ENCODE peak calls at places on chromosome 16, in five cellular contexts. L, M, T, I and O are unnamed samples.

GRCh38 chr16:14354561-14355351 is 275.3 kb downstream of the PARN start:
- DNase-seq in L (peak; percentile 29), M (no peak), I (no peak), T (no peak), O (peak; percentile 77)

GRCh38 chr16:52455549-52456277 is 91.2 kb downstream of the TOX3 start:
- DNase-seq in I (no peak), M (no peak), T (no peak), L (no peak), O (no peak)

GRCh38 chr16:81524382-81524781 is 79.8 kb downstream of the CMIP start:
- DNase-seq in T (no peak), M (no peak), I (no peak), L (no peak), O (no peak)

GRCh38 chr16:82062645-82063058 is 27.6 kb downstream of the HSD17B2 start:
- DNase-seq in L (no peak), T (no peak), M (no peak), I (peak; percentile 59), O (no peak)

GRCh38 chr16:86668136-86668535 is 89.8 kb downstream of the FOXL1 start:
- DNase-seq in I (peak; percentile 72), T (no peak), L (peak; percentile 41), M (peak; percentile 81), O (no peak)

GRCh38 chr16:86886651-86887050 is 308.3 kb downstream of the FOXL1 start:
- DNase-seq in M (no peak), I (no peak), T (no peak), L (no peak), O (no peak)

GRCh38 chr16:81997738-81998137 is 13.5 kb downstream of the SDR42E1 start:
- DNase-seq in I (peak; percentile 54), M (peak; percentile 84), L (peak; percentile 32), T (no peak), O (no peak)

GRCh38 chr16:7713244-7713643 is 380.6 kb downstream of the RBFOX1 start:
- DNase-seq in L (no peak), T (no peak), M (no peak), I (no peak), O (no peak)

GRCh38 chr16:74723224-74723623 is 22.6 kb upstream of the MLKL start:
- DNase-seq in L (no peak), M (no peak), I (no peak), T (no peak), O (no peak)

GRCh38 chr16:65285128-65286120 is 163.6 kb upstream of the CDH11 start:
- DNase-seq in I (peak; percentile 14), T (no peak), L (no peak), M (peak; percentile 67), O (no peak)

GRCh38 chr16:70696368-70696767 is 10.5 kb upstream of the MTSS2 start:
- DNase-seq in I (no peak), T (no peak), L (no peak), M (no peak), O (no peak)

GRCh38 chr16:70698901-70699300 is 13.0 kb upstream of the MTSS2 start:
- DNase-seq in I (no peak), T (no peak), M (no peak), L (no peak), O (no peak)

GRCh38 chr16:70696952-70697600 is 11.2 kb upstream of the MTSS2 start:
- DNase-seq in I (no peak), M (no peak), L (no peak), T (no peak), O (no peak)

GRCh38 chr16:70699696-70700095 is 13.8 kb upstream of the MTSS2 start:
- DNase-seq in I (no peak), L (no peak), T (no peak), M (no peak), O (no peak)

GRCh38 chr16:70697601-70698170 is 11.8 kb upstream of the MTSS2 start:
- DNase-seq in L (no peak), M (peak; percentile 49), I (no peak), T (no peak), O (no peak)
- TF ChIP-seq CTCF in L (no peak), M (peak; percentile 6), I (no peak), T (no peak), O (no peak)

DNA sequence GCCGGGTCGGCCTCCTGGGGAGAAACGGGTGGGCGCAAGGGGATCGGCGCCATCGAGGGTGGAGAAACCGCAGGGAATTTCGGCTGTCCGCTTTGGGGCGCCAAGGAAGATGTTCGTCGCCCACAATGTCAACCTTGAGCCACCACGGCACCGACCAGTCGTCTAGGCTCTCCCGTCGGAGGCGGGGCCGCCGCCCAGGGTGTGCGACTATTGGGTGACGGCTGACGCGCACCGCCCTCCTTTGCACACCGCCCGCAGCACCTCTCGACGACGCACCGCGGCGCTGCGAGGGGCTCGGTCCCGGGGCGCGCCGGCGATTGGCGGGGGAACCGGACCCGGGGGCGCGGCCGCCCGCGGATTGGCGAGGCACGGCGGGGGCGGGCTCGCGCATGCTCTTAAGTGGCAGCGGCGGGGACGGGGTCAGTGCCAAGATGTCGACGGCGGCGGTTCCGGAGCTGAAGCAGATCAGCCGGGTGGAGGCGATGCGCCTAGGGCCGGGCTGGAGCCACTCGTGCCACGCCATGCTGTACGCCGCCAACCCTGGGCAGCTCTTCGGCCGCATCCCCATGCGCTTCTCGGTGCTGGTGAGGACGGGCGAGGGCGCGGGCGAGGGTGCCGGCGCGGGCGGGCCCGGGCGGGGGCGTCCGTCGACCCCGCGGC is at the start of gene NUDT16L1:
- DNase-seq in T (no peak), M (peak; percentile 93), L (peak; percentile 98), I (peak; percentile 96), O (peak; percentile 99)
- TF ChIP-seq CTCF in T (no peak), M (peak; percentile 12), L (no peak), I (no peak), O (peak; percentile 22)

DNA sequence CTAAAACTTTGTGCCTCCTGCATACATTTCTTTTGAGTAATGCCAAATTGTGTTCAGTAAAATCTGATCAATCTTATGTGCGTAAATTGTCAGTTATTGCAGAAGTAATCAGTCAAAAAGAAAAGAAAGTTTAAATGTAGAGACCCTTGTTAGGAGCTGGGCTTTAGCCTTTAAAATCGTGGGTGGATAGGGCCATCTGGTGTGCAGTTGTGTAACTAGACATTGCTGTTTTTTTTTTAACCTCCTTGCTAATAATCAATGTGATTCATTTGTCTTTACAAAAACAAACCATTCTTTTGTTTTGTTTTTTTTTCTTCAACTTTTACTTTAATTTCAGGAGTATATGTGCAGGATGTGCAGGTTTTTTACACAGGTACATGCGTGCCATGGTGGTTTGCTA is 5.3 kb upstream of the WWOX start:
- DNase-seq in L (peak; percentile 53), M (no peak), I (no peak), T (no peak), O (no peak)
- TF ChIP-seq CTCF in L (peak; percentile 49), M (no peak), I (no peak), T (peak; percentile 26), O (no peak)

DNA sequence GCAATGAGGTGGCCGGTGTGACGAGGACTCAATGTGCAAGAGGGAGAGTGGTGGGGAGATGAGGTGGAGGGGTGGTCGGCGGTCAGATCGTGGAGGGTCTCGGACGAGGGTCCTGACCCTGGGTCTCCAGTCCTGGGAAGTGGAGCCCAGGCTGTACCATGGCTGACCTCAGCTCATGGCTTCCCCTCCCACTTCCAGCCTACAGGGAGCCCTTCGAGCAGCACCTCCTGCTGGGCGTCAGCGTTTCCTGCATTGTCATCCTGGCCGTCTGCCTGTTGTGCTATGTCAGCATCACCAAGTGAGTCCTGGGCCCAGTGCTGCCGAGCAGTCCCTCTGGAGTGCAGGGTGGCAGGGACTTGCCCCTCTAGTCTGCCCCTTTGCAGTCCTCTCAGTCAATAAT is 41.8 kb downstream of the IL4R start:
- DNase-seq in I (peak; percentile 53), L (peak; percentile 71), T (no peak), M (no peak), O (no peak)
- TF ChIP-seq CTCF in I (peak; percentile 66), L (peak; percentile 60), T (no peak), M (peak; percentile 52), O (peak; percentile 29)

GRCh38 chr16:56643080-56643778 is 4.8 kb downstream of the MT1A start:
- DNase-seq in L (peak; percentile 37), T (no peak), M (no peak), I (peak; percentile 57), O (no peak)
- TF ChIP-seq CTCF in L (peak; percentile 31), T (peak; percentile 55), M (peak; percentile 45), I (peak; percentile 39), O (no peak)